ENCODE peak calls at places on chromosomes 16 and 17, in eight cellular contexts. U is spleen; W is kidney tubule cell; G is H9; I is activated effector memory CD4-positive, alpha-beta T cell treated with Interleukin-2 at 50 U/mL for 16 hours; L is RPMI7951; R is fibroblast of gingiva; N is activated T-helper 9 cell treated with anti-CD3 and anti-CD28 coated beads, Interleukin-2, amount 50 U/mL, for 16 hours. P is an unnamed sample.

GRCh38 chr17:15507896-15508295 is 40.5 kb upstream of the CDRT4 start:
- DNase-seq in U (no peak), W (no peak), G (no peak), I (no peak), L (no peak), R (no peak), N (no peak), P (no peak)

GRCh38 chr17:44941712-44942331 is 5.8 kb downstream of the KIF18B start:
- DNase-seq in U (peak), W (peak), G (peak), I (no peak), L (peak), R (no peak), N (no peak), P (no peak)

GRCh38 chr17:7207120-7208001 is 12.3 kb downstream of the DLG4 start:
- DNase-seq in U (peak), W (no peak), G (peak), I (no peak), L (no peak), R (no peak), N (no peak), P (no peak)

GRCh38 chr17:43341705-43342600 is 56.8 kb upstream of the ARL4D start:
- DNase-seq in U (no peak), W (peak), G (no peak), I (no peak), L (peak), R (peak), N (no peak), P (no peak)

GRCh38 chr16:1979271-1980025 is 1.8 kb downstream of the NOXO1 start:
- DNase-seq in U (no peak), W (peak), G (peak), I (no peak), L (no peak), R (no peak), N (no peak), P (no peak)

GRCh38 chr16:81265052-81265451 is 26.6 kb downstream of the BCO1 start:
- DNase-seq in U (no peak), W (no peak), G (no peak), I (no peak), L (no peak), R (no peak), N (no peak), P (no peak)

GRCh38 chr17:60169921-60170817 is 20.4 kb downstream of the CA4 start:
- DNase-seq in U (no peak), W (no peak), G (no peak), I (no peak), L (no peak), R (peak), N (no peak), P (no peak)

GRCh38 chr16:19139436-19140091 is 25.8 kb downstream of the ITPRIPL2 start:
- DNase-seq in U (no peak), W (no peak), G (no peak), I (no peak), L (no peak), R (no peak), N (no peak), P (no peak)

GRCh38 chr17:57110152-57110542 is 25.1 kb downstream of the AKAP1 start:
- DNase-seq in U (no peak), W (no peak), G (no peak), I (no peak), L (no peak), R (no peak), N (no peak), P (no peak)

GRCh38 chr17:49910094-49910857 is 58.7 kb upstream of the DLX4 start:
- DNase-seq in U (no peak), W (peak), G (peak), I (no peak), L (peak), R (no peak), N (no peak), P (no peak)

GRCh38 chr16:66801320-66802105 is at the start of gene TERB1:
- DNase-seq in U (no peak), W (no peak), G (peak), I (no peak), L (no peak), R (no peak), N (no peak), P (no peak)

GRCh38 chr17:43151880-43152456 is 19.0 kb upstream of the NBR1 start:
- DNase-seq in U (no peak), W (no peak), G (no peak), I (no peak), L (no peak), R (no peak), N (no peak), P (no peak)

GRCh38 chr17:80361495-80362220 is 53.3 kb upstream of the ENDOV start:
- DNase-seq in U (peak), W (no peak), G (peak), I (no peak), L (no peak), R (no peak), N (no peak), P (no peak)

GRCh38 chr17:43092891-43093290 is 32.3 kb downstream of the BRCA1 start:
- DNase-seq in U (no peak), W (no peak), G (no peak), I (no peak), L (no peak), R (peak), N (no peak), P (no peak)

GRCh38 chr16:87185983-87186382 is 131.2 kb downstream of the C16orf95 start:
- DNase-seq in U (no peak), W (no peak), G (no peak), I (no peak), L (no peak), R (no peak), N (no peak), P (no peak)

GRCh38 chr17:9360610-9361571 is 214.7 kb downstream of the STX8 start:
- DNase-seq in U (no peak), W (peak), G (no peak), I (no peak), L (peak), R (peak), N (no peak), P (no peak)

GRCh38 chr16:21263640-21264211 is 14.4 kb downstream of the CRYM start:
- DNase-seq in U (no peak), W (peak), G (no peak), I (no peak), L (peak), R (peak), N (no peak), P (no peak)

GRCh38 chr17:73091770-73092517 is 544 bp downstream of the SLC39A11 start:
- DNase-seq in U (peak), W (peak), G (peak), I (no peak), L (peak), R (no peak), N (peak), P (no peak)

GRCh38 chr17:56598471-56598870 is 5.0 kb downstream of the NOG start:
- DNase-seq in U (no peak), W (peak), G (no peak), I (no peak), L (peak), R (no peak), N (no peak), P (no peak)

GRCh38 chr16:46673320-46674013 is 15.5 kb downstream of the VPS35 start:
- DNase-seq in U (no peak), W (peak), G (peak), I (no peak), L (peak), R (peak), N (peak), P (no peak)

GRCh38 chr16:11285842-11286241 is 4.7 kb upstream of the PRM1 start:
- DNase-seq in U (no peak), W (no peak), G (no peak), I (no peak), L (no peak), R (no peak), N (no peak), P (no peak)

GRCh38 chr17:73365203-73365933 is 53.6 kb upstream of the CDC42EP4 start:
- DNase-seq in U (no peak), W (no peak), G (no peak), I (no peak), L (no peak), R (no peak), N (no peak), P (no peak)